ENCODE peak calls at places on chromosomes 7 and 10, in five cellular contexts. One of them, this sample, is unnamed.

GRCh38 chr7:152543801-152544200 is 108.0 kb upstream of the KMT2C start:
- DNase-seq in AG04449: no peak
- DNase-seq in heart right ventricle: no peak
- DNase-seq in endothelial cell of umbilical vein: no peak
- DNase-seq in colonic mucosa: no peak
- DNase-seq in this sample: no peak

GRCh38 chr10:24901686-24902399 is 50.6 kb downstream of the PRTFDC1 start:
- DNase-seq in AG04449: peak
- DNase-seq in heart right ventricle: peak
- DNase-seq in endothelial cell of umbilical vein: peak
- DNase-seq in colonic mucosa: peak
- DNase-seq in this sample: peak

GRCh38 chr7:73606801-73607691 is 17.3 kb downstream of the MLXIPL start:
- DNase-seq in heart right ventricle: peak
- DNase-seq in endothelial cell of umbilical vein: peak
- DNase-seq in colonic mucosa: peak
- DNase-seq in AG04449: no peak
- DNase-seq in this sample: peak

GRCh38 chr10:112517381-112517976 is 70.5 kb downstream of the VTI1A start:
- DNase-seq in heart right ventricle: no peak
- DNase-seq in colonic mucosa: no peak
- DNase-seq in endothelial cell of umbilical vein: no peak
- DNase-seq in AG04449: no peak
- DNase-seq in this sample: no peak

GRCh38 chr7:55065511-55066229 is 46.9 kb downstream of the EGFR start:
- DNase-seq in AG04449: peak
- DNase-seq in colonic mucosa: no peak
- DNase-seq in endothelial cell of umbilical vein: peak
- DNase-seq in heart right ventricle: no peak
- DNase-seq in this sample: no peak

GRCh38 chr7:138934861-138935260 is 46.3 kb downstream of the KIAA1549 start:
- DNase-seq in colonic mucosa: no peak
- DNase-seq in heart right ventricle: no peak
- DNase-seq in endothelial cell of umbilical vein: peak
- DNase-seq in AG04449: no peak
- DNase-seq in this sample: no peak

GRCh38 chr7:99709260-99709659 is 25.7 kb downstream of the CYP3A7 start:
- DNase-seq in colonic mucosa: no peak
- DNase-seq in endothelial cell of umbilical vein: no peak
- DNase-seq in AG04449: no peak
- DNase-seq in heart right ventricle: no peak
- DNase-seq in this sample: no peak

GRCh38 chr7:128197586-128197985 is 43.5 kb upstream of the LEP start:
- DNase-seq in endothelial cell of umbilical vein: no peak
- DNase-seq in colonic mucosa: no peak
- DNase-seq in AG04449: no peak
- DNase-seq in heart right ventricle: no peak
- DNase-seq in this sample: no peak

GRCh38 chr10:87671416-87671815 is 11.7 kb downstream of the PAPSS2 start:
- DNase-seq in heart right ventricle: no peak
- DNase-seq in AG04449: no peak
- DNase-seq in colonic mucosa: no peak
- DNase-seq in endothelial cell of umbilical vein: no peak
- DNase-seq in this sample: no peak

GRCh38 chr10:77590344-77591237 is 47.0 kb downstream of the KCNMA1 start:
- DNase-seq in endothelial cell of umbilical vein: no peak
- DNase-seq in colonic mucosa: no peak
- DNase-seq in heart right ventricle: no peak
- DNase-seq in AG04449: no peak
- DNase-seq in this sample: no peak

GRCh38 chr7:119482209-119482608 is 790.8 kb upstream of the KCND2 start:
- DNase-seq in colonic mucosa: no peak
- DNase-seq in endothelial cell of umbilical vein: no peak
- DNase-seq in AG04449: no peak
- DNase-seq in heart right ventricle: no peak
- DNase-seq in this sample: no peak

GRCh38 chr7:65387893-65388292 is 14.2 kb downstream of the ZNF92 start:
- DNase-seq in endothelial cell of umbilical vein: no peak
- DNase-seq in colonic mucosa: no peak
- DNase-seq in heart right ventricle: no peak
- DNase-seq in AG04449: no peak
- DNase-seq in this sample: no peak

GRCh38 chr10:98467506-98468318 is 21.0 kb upstream of the HPS1 start:
- DNase-seq in colonic mucosa: peak
- DNase-seq in heart right ventricle: peak
- DNase-seq in endothelial cell of umbilical vein: peak
- DNase-seq in AG04449: no peak
- DNase-seq in this sample: peak

GRCh38 chr10:59240581-59241183 is 64.2 kb downstream of the PHYHIPL start:
- DNase-seq in heart right ventricle: peak
- DNase-seq in colonic mucosa: peak
- DNase-seq in AG04449: no peak
- DNase-seq in endothelial cell of umbilical vein: peak
- DNase-seq in this sample: no peak

GRCh38 chr7:149683191-149683590 is 90.2 kb downstream of the ZNF467 start:
- DNase-seq in AG04449: no peak
- DNase-seq in heart right ventricle: no peak
- DNase-seq in colonic mucosa: no peak
- DNase-seq in endothelial cell of umbilical vein: no peak
- DNase-seq in this sample: no peak

GRCh38 chr7:3197567-3198212 is 103.4 kb upstream of the SDK1 start:
- DNase-seq in AG04449: no peak
- DNase-seq in heart right ventricle: no peak
- DNase-seq in colonic mucosa: no peak
- DNase-seq in endothelial cell of umbilical vein: no peak
- DNase-seq in this sample: no peak

GRCh38 chr10:132368881-132369635 is 27.9 kb upstream of the PWWP2B start:
- DNase-seq in endothelial cell of umbilical vein: no peak
- DNase-seq in AG04449: peak
- DNase-seq in heart right ventricle: no peak
- DNase-seq in colonic mucosa: no peak
- DNase-seq in this sample: no peak

GRCh38 chr7:132575987-132576722 is at the start of gene PLXNA4:
- DNase-seq in colonic mucosa: no peak
- DNase-seq in heart right ventricle: no peak
- DNase-seq in endothelial cell of umbilical vein: peak
- DNase-seq in AG04449: no peak
- DNase-seq in this sample: no peak

GRCh38 chr7:142938611-142939010 is 673 bp upstream of the LLCFC1 start:
- DNase-seq in endothelial cell of umbilical vein: no peak
- DNase-seq in colonic mucosa: no peak
- DNase-seq in AG04449: no peak
- DNase-seq in heart right ventricle: no peak
- DNase-seq in this sample: no peak

GRCh38 chr10:112338957-112339356 is 35.0 kb upstream of the ACSL5 start:
- DNase-seq in colonic mucosa: peak
- DNase-seq in endothelial cell of umbilical vein: no peak
- DNase-seq in AG04449: no peak
- DNase-seq in heart right ventricle: no peak
- DNase-seq in this sample: peak

GRCh38 chr10:79072041-79072441 is 3.3 kb downstream of the ZMIZ1 start:
- DNase-seq in heart right ventricle: no peak
- DNase-seq in colonic mucosa: no peak
- DNase-seq in endothelial cell of umbilical vein: peak
- DNase-seq in AG04449: no peak
- DNase-seq in this sample: no peak

GRCh38 chr10:79075418-79075817 is 6.7 kb downstream of the ZMIZ1 start:
- DNase-seq in heart right ventricle: no peak
- DNase-seq in endothelial cell of umbilical vein: no peak
- DNase-seq in colonic mucosa: no peak
- DNase-seq in AG04449: no peak
- DNase-seq in this sample: no peak

GRCh38 chr10:79074732-79075131 is 6.0 kb downstream of the ZMIZ1 start:
- DNase-seq in AG04449: no peak
- DNase-seq in endothelial cell of umbilical vein: no peak
- DNase-seq in heart right ventricle: no peak
- DNase-seq in colonic mucosa: peak
- DNase-seq in this sample: peak

GRCh38 chr10:79072994-79073654 is 4.4 kb downstream of the ZMIZ1 start:
- DNase-seq in endothelial cell of umbilical vein: no peak
- DNase-seq in heart right ventricle: no peak
- DNase-seq in colonic mucosa: peak
- DNase-seq in AG04449: no peak
- DNase-seq in this sample: no peak

DNA sequence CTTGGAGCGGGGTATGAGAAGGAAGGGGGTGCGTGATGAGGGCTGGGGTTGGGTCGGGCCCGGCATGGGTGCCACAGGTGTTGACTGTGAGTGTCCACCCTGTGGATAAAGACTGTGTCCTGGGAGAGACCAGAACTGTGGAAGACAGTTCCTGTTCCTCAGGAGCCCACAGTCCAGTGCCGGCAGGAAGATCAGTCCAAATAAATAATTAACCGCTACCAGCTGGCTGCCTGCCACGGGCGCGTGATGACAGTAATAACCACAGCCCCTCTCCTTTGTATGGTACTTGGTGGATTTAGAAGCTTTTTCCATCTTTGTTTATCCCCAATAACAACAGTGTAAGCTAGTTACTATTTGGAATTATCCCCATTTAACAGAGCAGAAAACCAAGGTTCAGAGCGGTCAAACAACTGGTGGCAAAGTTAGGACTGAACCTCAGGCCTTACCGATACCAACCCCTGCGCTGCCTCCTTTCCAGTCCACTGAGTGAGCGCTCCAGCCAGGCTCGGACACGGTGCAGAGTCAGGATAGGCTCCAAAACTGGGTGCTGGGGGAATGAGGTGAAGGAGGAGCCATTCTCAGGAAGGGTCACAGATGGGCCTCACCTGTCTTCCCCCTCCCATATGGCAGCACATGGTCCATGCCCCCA is 5.1 kb downstream of the ZMIZ1 start:
- DNase-seq in endothelial cell of umbilical vein: peak
- DNase-seq in AG04449: no peak
- DNase-seq in colonic mucosa: peak
- DNase-seq in heart right ventricle: no peak
- DNase-seq in this sample: peak
- H3K4me3 ChIP-seq in endothelial cell of umbilical vein: no peak
- H3K4me3 ChIP-seq in AG04449: no peak
- H3K4me3 ChIP-seq in colonic mucosa: no peak
- H3K4me3 ChIP-seq in heart right ventricle: peak
- H3K4me3 ChIP-seq in this sample: no peak

DNA sequence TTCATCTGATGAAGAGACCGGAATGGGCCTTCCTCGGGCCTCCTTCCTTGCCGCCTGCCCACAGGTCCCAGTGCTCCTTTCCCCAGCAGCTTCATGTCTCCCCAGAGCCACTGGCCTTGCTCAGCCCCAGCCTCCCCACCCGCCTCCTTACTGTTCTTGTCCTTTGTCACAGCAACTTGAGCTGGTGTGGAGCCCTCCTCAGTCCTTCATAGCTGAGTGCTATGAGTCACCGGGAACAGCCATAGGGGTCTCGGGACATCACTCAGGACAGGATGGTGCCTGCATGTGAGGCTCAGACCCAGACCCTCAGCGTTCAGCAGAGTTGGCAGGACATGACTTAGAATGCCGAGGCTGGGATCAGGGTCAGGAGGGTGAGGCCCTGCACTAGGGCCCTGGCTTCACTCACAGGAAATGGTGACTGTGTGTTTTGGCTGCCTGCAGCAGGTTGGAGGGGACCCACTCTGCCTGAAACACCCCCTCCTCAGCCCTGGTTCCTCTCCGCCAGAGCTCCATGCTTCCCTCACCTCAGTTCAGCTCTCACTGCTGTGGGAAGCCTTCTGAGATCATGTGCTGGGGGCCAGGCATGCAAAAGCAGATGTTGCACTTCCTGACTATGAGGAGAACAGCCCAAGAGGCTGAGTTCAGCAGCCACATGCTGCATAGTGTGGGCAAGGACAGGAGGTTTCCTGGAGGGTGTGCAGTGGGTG is 40.7 kb upstream of the GJD4 start:
- DNase-seq in heart right ventricle: peak
- DNase-seq in colonic mucosa: no peak
- DNase-seq in AG04449: no peak
- DNase-seq in endothelial cell of umbilical vein: peak
- DNase-seq in this sample: peak
- H3K4me3 ChIP-seq in heart right ventricle: no peak
- H3K4me3 ChIP-seq in colonic mucosa: no peak
- H3K4me3 ChIP-seq in AG04449: no peak
- H3K4me3 ChIP-seq in endothelial cell of umbilical vein: no peak
- H3K4me3 ChIP-seq in this sample: no peak

DNA sequence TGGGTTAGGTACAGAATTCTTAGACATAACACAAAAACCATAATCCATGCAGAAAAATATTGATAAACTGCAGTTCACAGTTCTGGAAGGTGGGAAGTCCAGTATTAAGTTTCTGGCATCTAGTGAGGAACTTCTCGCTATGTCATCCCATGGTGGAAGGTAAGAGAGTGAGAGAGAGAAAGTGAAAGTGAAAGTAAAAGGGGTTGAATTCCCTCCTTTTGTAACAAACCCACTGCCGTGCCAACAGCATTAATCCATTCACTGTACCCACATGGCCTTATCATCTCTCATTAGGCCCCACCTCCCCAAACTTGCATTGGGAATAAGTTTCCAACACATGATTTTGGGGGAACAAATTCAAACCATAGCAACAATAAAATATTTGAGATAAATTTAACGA is 17.1 kb downstream of the ZNF485 start:
- DNase-seq in endothelial cell of umbilical vein: peak
- DNase-seq in colonic mucosa: no peak
- DNase-seq in AG04449: no peak
- DNase-seq in heart right ventricle: no peak
- DNase-seq in this sample: no peak
- H3K4me3 ChIP-seq in endothelial cell of umbilical vein: no peak
- H3K4me3 ChIP-seq in colonic mucosa: no peak
- H3K4me3 ChIP-seq in AG04449: no peak
- H3K4me3 ChIP-seq in heart right ventricle: peak
- H3K4me3 ChIP-seq in this sample: no peak

GRCh38 chr10:4825456-4825867 is 545 bp upstream of the AKR1E2 start:
- DNase-seq in colonic mucosa: no peak
- DNase-seq in AG04449: no peak
- DNase-seq in heart right ventricle: no peak
- DNase-seq in endothelial cell of umbilical vein: no peak
- DNase-seq in this sample: no peak

GRCh38 chr10:4828005-4828404 is 2.0 kb downstream of the AKR1E2 start:
- DNase-seq in colonic mucosa: no peak
- DNase-seq in heart right ventricle: no peak
- DNase-seq in AG04449: no peak
- DNase-seq in endothelial cell of umbilical vein: no peak
- DNase-seq in this sample: no peak

GRCh38 chr10:4825868-4826787 is at the start of gene AKR1E2:
- DNase-seq in colonic mucosa: peak
- DNase-seq in endothelial cell of umbilical vein: peak
- DNase-seq in AG04449: peak
- DNase-seq in heart right ventricle: peak
- DNase-seq in this sample: peak

GRCh38 chr10:4824791-4825310 is 1.2 kb upstream of the AKR1E2 start:
- DNase-seq in colonic mucosa: no peak
- DNase-seq in AG04449: no peak
- DNase-seq in heart right ventricle: no peak
- DNase-seq in endothelial cell of umbilical vein: no peak
- DNase-seq in this sample: no peak

DNA sequence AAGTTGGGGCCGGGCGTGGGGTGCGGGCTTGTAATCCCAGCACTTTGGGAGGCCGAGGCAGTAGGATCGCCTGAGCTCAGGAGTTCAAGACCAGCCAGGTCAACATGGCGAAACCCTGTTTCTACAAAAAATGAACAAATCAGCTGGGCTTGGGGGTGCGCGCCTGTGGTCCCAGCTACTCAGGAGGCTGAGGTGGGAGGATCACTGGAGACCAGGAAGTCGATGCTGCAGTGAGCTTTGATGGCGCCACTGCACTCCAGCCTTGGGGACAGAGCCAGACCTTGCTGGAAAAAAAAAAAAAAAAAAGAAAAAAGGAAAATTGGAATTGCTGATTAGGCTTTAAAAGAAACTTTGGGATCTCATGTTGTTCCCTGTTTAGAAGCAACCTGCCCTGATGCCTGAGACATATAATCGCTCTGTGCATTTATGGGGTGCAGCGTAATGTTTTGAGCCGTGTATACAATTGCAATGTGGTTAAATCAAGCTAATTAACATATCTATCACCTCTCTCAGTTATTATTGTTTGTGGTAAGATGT is 849 bp downstream of the AKR1E2 start:
- DNase-seq in heart right ventricle: no peak
- DNase-seq in endothelial cell of umbilical vein: no peak
- DNase-seq in colonic mucosa: no peak
- DNase-seq in AG04449: no peak
- DNase-seq in this sample: no peak
- H3K4me3 ChIP-seq in heart right ventricle: peak
- H3K4me3 ChIP-seq in endothelial cell of umbilical vein: peak
- H3K4me3 ChIP-seq in colonic mucosa: peak
- H3K4me3 ChIP-seq in AG04449: peak
- H3K4me3 ChIP-seq in this sample: no peak

This sample was measured in transverse colon.